ENCODE peak calls at places on chromosomes 7 and 10, in seven cellular contexts. One of them, this sample, is unnamed.

GRCh38 chr10:79058899-79059771 is 9.6 kb upstream of the ZMIZ1 start:
- DNase-seq in mesendoderm: peak; percentile 71
- DNase-seq in neuronal stem cell: no peak
- DNase-seq in H1: no peak
- DNase-seq in IMR-90: no peak
- DNase-seq in mesenchymal stem cell: no peak
- DNase-seq in H9: no peak
- DNase-seq in this sample: no peak

GRCh38 chr10:70778267-70778924 is 6.8 kb downstream of the TBATA start:
- DNase-seq in mesendoderm: no peak
- DNase-seq in neuronal stem cell: no peak
- DNase-seq in H1: no peak
- DNase-seq in IMR-90: no peak
- DNase-seq in mesenchymal stem cell: no peak
- DNase-seq in H9: no peak
- DNase-seq in this sample: no peak

GRCh38 chr10:71850021-71850744 is 868 bp downstream of the PSAP start:
- DNase-seq in mesendoderm: no peak
- DNase-seq in neuronal stem cell: no peak
- DNase-seq in H1: no peak
- DNase-seq in IMR-90: no peak
- DNase-seq in mesenchymal stem cell: no peak
- DNase-seq in H9: no peak
- DNase-seq in this sample: peak; percentile 65

GRCh38 chr7:93890464-93891068 is at the start of gene TFPI2:
- DNase-seq in mesendoderm: peak; percentile 84
- DNase-seq in neuronal stem cell: peak; percentile 49
- DNase-seq in H1: peak; percentile 74
- DNase-seq in IMR-90: peak; percentile 83
- DNase-seq in mesenchymal stem cell: peak; percentile 79
- DNase-seq in H9: peak; percentile 70
- DNase-seq in this sample: peak; percentile 94

GRCh38 chr10:71234017-71234894 is 21.9 kb downstream of the UNC5B start:
- DNase-seq in mesendoderm: peak; percentile 58
- DNase-seq in neuronal stem cell: no peak
- DNase-seq in H1: no peak
- DNase-seq in IMR-90: no peak
- DNase-seq in mesenchymal stem cell: no peak
- DNase-seq in H9: no peak
- DNase-seq in this sample: no peak

GRCh38 chr10:77817541-77817940 is 109.0 kb downstream of the DLG5 start:
- DNase-seq in mesendoderm: no peak
- DNase-seq in neuronal stem cell: no peak
- DNase-seq in H1: no peak
- DNase-seq in IMR-90: no peak
- DNase-seq in mesenchymal stem cell: no peak
- DNase-seq in H9: no peak
- DNase-seq in this sample: no peak

GRCh38 chr7:143012409-143012808 is 14.5 kb downstream of the OR9A2 start:
- DNase-seq in mesendoderm: no peak
- DNase-seq in neuronal stem cell: no peak
- DNase-seq in H1: no peak
- DNase-seq in IMR-90: no peak
- DNase-seq in mesenchymal stem cell: no peak
- DNase-seq in H9: no peak
- DNase-seq in this sample: no peak

GRCh38 chr7:158771-159170 is 33.6 kb upstream of the FAM20C start:
- DNase-seq in mesendoderm: no peak
- DNase-seq in neuronal stem cell: no peak
- DNase-seq in H1: no peak
- DNase-seq in IMR-90: no peak
- DNase-seq in mesenchymal stem cell: no peak
- DNase-seq in H9: no peak
- DNase-seq in this sample: no peak

GRCh38 chr10:24453404-24453830 is 244.5 kb downstream of the KIAA1217 start:
- DNase-seq in mesendoderm: no peak
- DNase-seq in neuronal stem cell: no peak
- DNase-seq in H1: no peak
- DNase-seq in IMR-90: peak; percentile 37
- DNase-seq in mesenchymal stem cell: no peak
- DNase-seq in H9: no peak
- DNase-seq in this sample: no peak

GRCh38 chr10:24453973-24454372 is 245.0 kb downstream of the KIAA1217 start:
- DNase-seq in mesendoderm: no peak
- DNase-seq in neuronal stem cell: no peak
- DNase-seq in H1: no peak
- DNase-seq in IMR-90: no peak
- DNase-seq in mesenchymal stem cell: no peak
- DNase-seq in H9: no peak
- DNase-seq in this sample: no peak

GRCh38 chr10:24459836-24460235 is 250.9 kb downstream of the KIAA1217 start:
- DNase-seq in mesendoderm: no peak
- DNase-seq in neuronal stem cell: no peak
- DNase-seq in H1: no peak
- DNase-seq in IMR-90: no peak
- DNase-seq in mesenchymal stem cell: no peak
- DNase-seq in H9: no peak
- DNase-seq in this sample: no peak

GRCh38 chr10:24456319-24456718 is 247.4 kb downstream of the KIAA1217 start:
- DNase-seq in mesendoderm: no peak
- DNase-seq in neuronal stem cell: no peak
- DNase-seq in H1: no peak
- DNase-seq in IMR-90: peak; percentile 98
- DNase-seq in mesenchymal stem cell: peak; percentile 73
- DNase-seq in H9: no peak
- DNase-seq in this sample: no peak

DNA sequence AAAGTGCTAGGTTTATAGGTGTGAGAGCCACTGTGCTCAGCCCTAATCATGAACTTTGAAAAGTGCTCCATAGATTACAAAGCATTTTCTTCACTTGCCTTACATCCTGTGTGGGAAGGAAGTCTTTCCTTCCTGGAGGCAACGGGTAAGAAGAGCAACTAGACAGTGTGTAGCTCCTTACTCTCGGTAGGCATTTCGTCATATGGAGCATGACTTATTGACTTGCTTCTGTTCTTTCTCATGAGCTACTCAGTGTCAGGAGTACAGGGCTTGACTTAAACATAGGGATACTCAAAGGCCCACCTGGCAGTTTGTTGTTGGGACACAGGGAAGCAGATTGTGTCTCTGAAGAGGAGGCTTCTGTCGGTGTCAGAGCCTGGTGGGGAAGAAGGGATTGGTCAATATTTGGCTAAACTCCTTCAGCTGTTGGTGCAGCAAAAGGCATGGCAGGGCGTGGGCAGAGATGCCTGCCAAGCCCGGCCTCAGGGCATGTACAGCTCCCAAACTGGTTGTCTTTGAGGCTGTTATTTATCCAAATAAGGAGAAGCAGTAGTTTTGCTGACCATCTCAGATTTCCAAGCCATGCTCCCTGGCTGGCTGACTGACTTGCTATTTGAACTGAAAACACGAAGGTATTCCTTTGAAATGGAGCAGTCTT is 248.9 kb downstream of the KIAA1217 start:
- DNase-seq in mesendoderm: no peak
- DNase-seq in neuronal stem cell: no peak
- DNase-seq in H1: no peak
- DNase-seq in IMR-90: no peak
- DNase-seq in mesenchymal stem cell: peak; percentile 24
- DNase-seq in H9: no peak
- DNase-seq in this sample: no peak
- H3K4ac ChIP-seq in mesendoderm: no peak overlapping the region
- H3K4ac ChIP-seq in neuronal stem cell: no peak overlapping the region
- H3K4ac ChIP-seq in H1: no peak overlapping the region
- H3K4ac ChIP-seq in IMR-90: peak overlapping the region; percentile 65
- H3K4ac ChIP-seq in mesenchymal stem cell: no peak overlapping the region
- H3K4ac ChIP-seq in H9: no peak overlapping the region
- H3K4ac ChIP-seq in this sample: no peak overlapping the region

GRCh38 chr10:64444163-64444562 is 923.0 kb downstream of the REEP3 start:
- DNase-seq in mesendoderm: no peak
- DNase-seq in neuronal stem cell: no peak
- DNase-seq in H1: no peak
- DNase-seq in IMR-90: no peak
- DNase-seq in mesenchymal stem cell: no peak
- DNase-seq in H9: no peak
- DNase-seq in this sample: no peak
- H2BK5ac ChIP-seq in mesendoderm: no peak overlapping the region
- H2BK5ac ChIP-seq in neuronal stem cell: no peak overlapping the region
- H2BK5ac ChIP-seq in H1: no peak overlapping the region
- H2BK5ac ChIP-seq in IMR-90: no peak overlapping the region
- H2BK5ac ChIP-seq in mesenchymal stem cell: no peak overlapping the region
- H2BK5ac ChIP-seq in H9: no peak overlapping the region
- H2BK5ac ChIP-seq in this sample: no peak overlapping the region

GRCh38 chr7:28207486-28208158 is 27.0 kb upstream of the JAZF1 start:
- DNase-seq in mesendoderm: no peak
- DNase-seq in neuronal stem cell: no peak
- DNase-seq in H1: no peak
- DNase-seq in IMR-90: no peak
- DNase-seq in mesenchymal stem cell: no peak
- DNase-seq in H9: no peak
- DNase-seq in this sample: no peak
- H3K4ac ChIP-seq in mesendoderm: no peak overlapping the region
- H3K4ac ChIP-seq in neuronal stem cell: no peak overlapping the region
- H3K4ac ChIP-seq in H1: no peak overlapping the region
- H3K4ac ChIP-seq in IMR-90: no peak overlapping the region
- H3K4ac ChIP-seq in mesenchymal stem cell: no peak overlapping the region
- H3K4ac ChIP-seq in H9: no peak overlapping the region
- H3K4ac ChIP-seq in this sample: no peak overlapping the region

DNA sequence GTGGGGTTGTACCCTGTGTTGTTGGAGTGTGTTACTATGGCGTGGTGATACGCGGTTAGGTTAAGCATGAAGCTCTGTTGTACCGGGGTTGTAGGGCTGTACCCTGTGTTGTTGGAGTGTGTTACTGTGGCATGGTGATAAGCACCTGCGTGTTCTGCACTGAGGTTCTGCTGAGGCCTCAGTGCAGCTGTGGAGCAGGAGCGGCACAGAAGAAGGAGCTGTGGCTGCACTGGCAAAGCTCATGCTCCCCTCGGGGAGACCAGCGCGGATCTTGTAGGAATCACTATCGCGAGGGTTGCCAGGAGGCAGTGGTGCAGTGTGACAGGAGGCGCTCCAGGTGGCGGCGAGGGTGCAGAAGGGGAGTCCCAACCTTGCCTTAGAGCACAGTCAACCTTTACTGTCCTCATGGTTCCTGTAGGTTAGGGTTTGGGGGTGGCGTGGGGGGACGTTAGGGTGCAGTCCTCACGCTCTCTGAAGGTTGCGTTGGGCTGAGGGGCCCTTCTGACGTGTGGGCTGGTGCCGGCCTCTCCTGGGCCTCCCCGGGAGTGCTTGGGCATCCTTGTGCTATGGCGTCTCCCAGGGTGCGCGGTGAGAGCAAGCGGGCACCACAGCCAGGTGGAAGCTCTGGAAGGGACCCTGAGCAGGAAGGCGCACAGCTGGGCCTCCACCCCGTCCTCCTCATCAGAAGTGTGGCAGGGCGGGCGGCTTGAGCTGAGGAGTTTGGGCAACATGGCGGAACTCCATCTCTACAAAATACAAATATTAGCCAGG is 11.0 kb downstream of the DYNC2I1 start:
- DNase-seq in mesendoderm: no peak
- DNase-seq in neuronal stem cell: no peak
- DNase-seq in H1: no peak
- DNase-seq in IMR-90: no peak
- DNase-seq in mesenchymal stem cell: no peak
- DNase-seq in H9: no peak
- DNase-seq in this sample: no peak
- H2BK5ac ChIP-seq in mesendoderm: no peak overlapping the region
- H2BK5ac ChIP-seq in neuronal stem cell: peak overlapping the region; percentile 87
- H2BK5ac ChIP-seq in H1: no peak overlapping the region
- H2BK5ac ChIP-seq in IMR-90: no peak overlapping the region
- H2BK5ac ChIP-seq in mesenchymal stem cell: no peak overlapping the region
- H2BK5ac ChIP-seq in H9: no peak overlapping the region
- H2BK5ac ChIP-seq in this sample: no peak overlapping the region

GRCh38 chr10:16853809-16854208 is 36.6 kb upstream of the RSU1 start:
- DNase-seq in mesendoderm: no peak
- DNase-seq in neuronal stem cell: no peak
- DNase-seq in H1: no peak
- DNase-seq in IMR-90: no peak
- DNase-seq in mesenchymal stem cell: no peak
- DNase-seq in H9: no peak
- DNase-seq in this sample: no peak
- H3K4ac ChIP-seq in mesendoderm: no peak overlapping the region
- H3K4ac ChIP-seq in neuronal stem cell: no peak overlapping the region
- H3K4ac ChIP-seq in H1: no peak overlapping the region
- H3K4ac ChIP-seq in IMR-90: no peak overlapping the region
- H3K4ac ChIP-seq in mesenchymal stem cell: no peak overlapping the region
- H3K4ac ChIP-seq in H9: no peak overlapping the region
- H3K4ac ChIP-seq in this sample: no peak overlapping the region